ENCODE peak calls at places on chromosome 6, in nine cellular contexts. One of them, this sample, is unnamed.

GRCh38 chr6:33197431-33198048 is 2.9 kb downstream of the RXRB start:
- DNase-seq in neural crest cell: peak
- DNase-seq in AG04449: no peak
- DNase-seq in foreskin melanocyte: peak
- DNase-seq in AML-193: peak
- DNase-seq in A172: peak
- DNase-seq in naive B cell: peak
- DNase-seq in caudate nucleus: no peak
- DNase-seq in sciatic nerve: no peak
- DNase-seq in this sample: peak

GRCh38 chr6:8707956-8708772 is 272.8 kb upstream of the SLC35B3 start:
- DNase-seq in neural crest cell: no peak
- DNase-seq in AG04449: no peak
- DNase-seq in foreskin melanocyte: peak
- DNase-seq in AML-193: peak
- DNase-seq in A172: peak
- DNase-seq in naive B cell: no peak
- DNase-seq in caudate nucleus: peak
- DNase-seq in sciatic nerve: no peak
- DNase-seq in this sample: peak

GRCh38 chr6:138970856-138971425 is 17.1 kb downstream of the REPS1 start:
- DNase-seq in neural crest cell: no peak
- DNase-seq in AG04449: peak
- DNase-seq in foreskin melanocyte: peak
- DNase-seq in AML-193: no peak
- DNase-seq in A172: peak
- DNase-seq in naive B cell: no peak
- DNase-seq in caudate nucleus: no peak
- DNase-seq in sciatic nerve: no peak
- DNase-seq in this sample: no peak

GRCh38 chr6:160426146-160426545 is 78.0 kb downstream of the SLC22A3 start:
- DNase-seq in neural crest cell: no peak
- DNase-seq in AG04449: no peak
- DNase-seq in foreskin melanocyte: no peak
- DNase-seq in AML-193: no peak
- DNase-seq in A172: no peak
- DNase-seq in naive B cell: no peak
- DNase-seq in caudate nucleus: no peak
- DNase-seq in sciatic nerve: no peak
- DNase-seq in this sample: no peak

GRCh38 chr6:35120746-35121145 is 20.4 kb downstream of the TCP11 start:
- DNase-seq in neural crest cell: no peak
- DNase-seq in AG04449: no peak
- DNase-seq in foreskin melanocyte: no peak
- DNase-seq in AML-193: no peak
- DNase-seq in A172: no peak
- DNase-seq in naive B cell: no peak
- DNase-seq in caudate nucleus: no peak
- DNase-seq in sciatic nerve: no peak
- DNase-seq in this sample: no peak

GRCh38 chr6:25833136-25833535 is 1.3 kb upstream of the SLC17A1 start:
- DNase-seq in neural crest cell: no peak
- DNase-seq in AG04449: no peak
- DNase-seq in foreskin melanocyte: no peak
- DNase-seq in AML-193: no peak
- DNase-seq in A172: no peak
- DNase-seq in naive B cell: no peak
- DNase-seq in caudate nucleus: no peak
- DNase-seq in sciatic nerve: no peak
- DNase-seq in this sample: no peak

GRCh38 chr6:110284877-110285276 is 73.3 kb downstream of the METTL24 start:
- DNase-seq in neural crest cell: no peak
- DNase-seq in AG04449: no peak
- DNase-seq in foreskin melanocyte: no peak
- DNase-seq in AML-193: no peak
- DNase-seq in A172: no peak
- DNase-seq in naive B cell: no peak
- DNase-seq in caudate nucleus: peak
- DNase-seq in sciatic nerve: no peak
- DNase-seq in this sample: no peak

GRCh38 chr6:33744001-33744848 is 2.5 kb downstream of the IP6K3 start:
- DNase-seq in neural crest cell: peak
- DNase-seq in AG04449: no peak
- DNase-seq in foreskin melanocyte: peak
- DNase-seq in AML-193: peak
- DNase-seq in A172: peak
- DNase-seq in naive B cell: peak
- DNase-seq in caudate nucleus: peak
- DNase-seq in sciatic nerve: peak
- DNase-seq in this sample: peak

GRCh38 chr6:152696543-152696942 is 1.2 kb upstream of the MYCT1 start:
- DNase-seq in neural crest cell: no peak
- DNase-seq in AG04449: peak
- DNase-seq in foreskin melanocyte: no peak
- DNase-seq in AML-193: no peak
- DNase-seq in A172: peak
- DNase-seq in naive B cell: no peak
- DNase-seq in caudate nucleus: no peak
- DNase-seq in sciatic nerve: no peak
- DNase-seq in this sample: no peak

GRCh38 chr6:84103029-84103428 is 69.5 kb downstream of the MRAP2 start:
- DNase-seq in neural crest cell: no peak
- DNase-seq in AG04449: peak
- DNase-seq in foreskin melanocyte: no peak
- DNase-seq in AML-193: no peak
- DNase-seq in A172: no peak
- DNase-seq in naive B cell: no peak
- DNase-seq in caudate nucleus: no peak
- DNase-seq in sciatic nerve: no peak
- DNase-seq in this sample: no peak

GRCh38 chr6:81450180-81450579 is 302.3 kb downstream of the TENT5A start:
- DNase-seq in neural crest cell: no peak
- DNase-seq in AG04449: peak
- DNase-seq in foreskin melanocyte: no peak
- DNase-seq in AML-193: no peak
- DNase-seq in A172: peak
- DNase-seq in naive B cell: no peak
- DNase-seq in caudate nucleus: no peak
- DNase-seq in sciatic nerve: no peak
- DNase-seq in this sample: no peak

GRCh38 chr6:135600086-135600702 is 102.7 kb upstream of the AHI1 start:
- DNase-seq in neural crest cell: no peak
- DNase-seq in AG04449: no peak
- DNase-seq in foreskin melanocyte: no peak
- DNase-seq in AML-193: no peak
- DNase-seq in A172: no peak
- DNase-seq in naive B cell: no peak
- DNase-seq in caudate nucleus: no peak
- DNase-seq in sciatic nerve: no peak
- DNase-seq in this sample: no peak

GRCh38 chr6:36336779-36337194 is at the start of gene BNIP5:
- DNase-seq in neural crest cell: no peak
- DNase-seq in AG04449: no peak
- DNase-seq in foreskin melanocyte: no peak
- DNase-seq in AML-193: no peak
- DNase-seq in A172: no peak
- DNase-seq in naive B cell: peak
- DNase-seq in caudate nucleus: no peak
- DNase-seq in sciatic nerve: no peak
- DNase-seq in this sample: no peak

GRCh38 chr6:140371360-140371870 is 997.0 kb upstream of the CITED2 start:
- DNase-seq in neural crest cell: no peak
- DNase-seq in AG04449: no peak
- DNase-seq in foreskin melanocyte: no peak
- DNase-seq in AML-193: no peak
- DNase-seq in A172: no peak
- DNase-seq in naive B cell: no peak
- DNase-seq in caudate nucleus: no peak
- DNase-seq in sciatic nerve: no peak
- DNase-seq in this sample: no peak

GRCh38 chr6:117425431-117426153 is at the start of gene ROS1:
- DNase-seq in neural crest cell: no peak
- DNase-seq in AG04449: no peak
- DNase-seq in foreskin melanocyte: no peak
- DNase-seq in AML-193: peak
- DNase-seq in A172: no peak
- DNase-seq in naive B cell: no peak
- DNase-seq in caudate nucleus: no peak
- DNase-seq in sciatic nerve: no peak
- DNase-seq in this sample: no peak

GRCh38 chr6:115495184-115495583 is 565.5 kb downstream of the FRK start:
- DNase-seq in neural crest cell: no peak
- DNase-seq in AG04449: no peak
- DNase-seq in foreskin melanocyte: no peak
- DNase-seq in AML-193: no peak
- DNase-seq in A172: no peak
- DNase-seq in naive B cell: no peak
- DNase-seq in caudate nucleus: no peak
- DNase-seq in sciatic nerve: no peak
- DNase-seq in this sample: no peak

GRCh38 chr6:27178860-27179259 is 68.6 kb upstream of the PRSS16 start:
- DNase-seq in neural crest cell: no peak
- DNase-seq in AG04449: no peak
- DNase-seq in foreskin melanocyte: no peak
- DNase-seq in AML-193: no peak
- DNase-seq in A172: no peak
- DNase-seq in naive B cell: no peak
- DNase-seq in caudate nucleus: no peak
- DNase-seq in sciatic nerve: no peak
- DNase-seq in this sample: peak

GRCh38 chr6:36127462-36128016 is 2.8 kb upstream of the MAPK13 start:
- DNase-seq in neural crest cell: no peak
- DNase-seq in AG04449: no peak
- DNase-seq in foreskin melanocyte: no peak
- DNase-seq in AML-193: peak
- DNase-seq in A172: peak
- DNase-seq in naive B cell: no peak
- DNase-seq in caudate nucleus: no peak
- DNase-seq in sciatic nerve: peak
- DNase-seq in this sample: no peak

GRCh38 chr6:160226118-160226541 is 32.5 kb downstream of the SLC22A2 start:
- DNase-seq in neural crest cell: no peak
- DNase-seq in AG04449: no peak
- DNase-seq in foreskin melanocyte: no peak
- DNase-seq in AML-193: no peak
- DNase-seq in A172: peak
- DNase-seq in naive B cell: no peak
- DNase-seq in caudate nucleus: no peak
- DNase-seq in sciatic nerve: no peak
- DNase-seq in this sample: peak

GRCh38 chr6:160312900-160313299 is 35.3 kb upstream of the SLC22A3 start:
- DNase-seq in neural crest cell: no peak
- DNase-seq in AG04449: no peak
- DNase-seq in foreskin melanocyte: no peak
- DNase-seq in AML-193: no peak
- DNase-seq in A172: no peak
- DNase-seq in naive B cell: no peak
- DNase-seq in caudate nucleus: no peak
- DNase-seq in sciatic nerve: no peak
- DNase-seq in this sample: no peak

GRCh38 chr6:144364727-144365126 is 79.6 kb downstream of the UTRN start:
- DNase-seq in neural crest cell: no peak
- DNase-seq in AG04449: no peak
- DNase-seq in foreskin melanocyte: no peak
- DNase-seq in AML-193: no peak
- DNase-seq in A172: no peak
- DNase-seq in naive B cell: no peak
- DNase-seq in caudate nucleus: no peak
- DNase-seq in sciatic nerve: no peak
- DNase-seq in this sample: no peak

GRCh38 chr6:42482126-42482525 is 30.4 kb upstream of the TRERF1 start:
- DNase-seq in neural crest cell: no peak
- DNase-seq in AG04449: no peak
- DNase-seq in foreskin melanocyte: no peak
- DNase-seq in AML-193: no peak
- DNase-seq in A172: no peak
- DNase-seq in naive B cell: no peak
- DNase-seq in caudate nucleus: no peak
- DNase-seq in sciatic nerve: no peak
- DNase-seq in this sample: no peak

GRCh38 chr6:54847799-54848597 is 1.4 kb downstream of the FAM83B start:
- DNase-seq in neural crest cell: no peak
- DNase-seq in AG04449: no peak
- DNase-seq in foreskin melanocyte: no peak
- DNase-seq in AML-193: no peak
- DNase-seq in A172: peak
- DNase-seq in naive B cell: no peak
- DNase-seq in caudate nucleus: no peak
- DNase-seq in sciatic nerve: no peak
- DNase-seq in this sample: peak

GRCh38 chr6:137272403-137272802 is 53.2 kb upstream of the IFNGR1 start:
- DNase-seq in neural crest cell: no peak
- DNase-seq in AG04449: no peak
- DNase-seq in foreskin melanocyte: no peak
- DNase-seq in AML-193: no peak
- DNase-seq in A172: no peak
- DNase-seq in naive B cell: no peak
- DNase-seq in caudate nucleus: no peak
- DNase-seq in sciatic nerve: no peak
- DNase-seq in this sample: no peak

GRCh38 chr6:25649611-25650010 is 2.4 kb upstream of the SCGN start:
- DNase-seq in neural crest cell: no peak
- DNase-seq in AG04449: no peak
- DNase-seq in foreskin melanocyte: no peak
- DNase-seq in AML-193: no peak
- DNase-seq in A172: no peak
- DNase-seq in naive B cell: no peak
- DNase-seq in caudate nucleus: no peak
- DNase-seq in sciatic nerve: no peak
- DNase-seq in this sample: no peak

GRCh38 chr6:81759782-81760181 is 7.3 kb upstream of the TENT5A start:
- DNase-seq in neural crest cell: no peak
- DNase-seq in AG04449: no peak
- DNase-seq in foreskin melanocyte: no peak
- DNase-seq in AML-193: no peak
- DNase-seq in A172: no peak
- DNase-seq in naive B cell: no peak
- DNase-seq in caudate nucleus: no peak
- DNase-seq in sciatic nerve: no peak
- DNase-seq in this sample: no peak

GRCh38 chr6:136326038-136326561 is 36.5 kb upstream of the BCLAF1 start:
- DNase-seq in neural crest cell: no peak
- DNase-seq in AG04449: no peak
- DNase-seq in foreskin melanocyte: no peak
- DNase-seq in AML-193: no peak
- DNase-seq in A172: no peak
- DNase-seq in naive B cell: no peak
- DNase-seq in caudate nucleus: no peak
- DNase-seq in sciatic nerve: no peak
- DNase-seq in this sample: no peak

GRCh38 chr6:136959471-136959891 is 37.4 kb downstream of the SLC35D3 start:
- DNase-seq in neural crest cell: no peak
- DNase-seq in AG04449: no peak
- DNase-seq in foreskin melanocyte: no peak
- DNase-seq in AML-193: no peak
- DNase-seq in A172: no peak
- DNase-seq in naive B cell: no peak
- DNase-seq in caudate nucleus: no peak
- DNase-seq in sciatic nerve: no peak
- DNase-seq in this sample: peak

GRCh38 chr6:131290955-131291354 is 155.7 kb downstream of the AKAP7 start:
- DNase-seq in neural crest cell: no peak
- DNase-seq in AG04449: no peak
- DNase-seq in foreskin melanocyte: no peak
- DNase-seq in AML-193: no peak
- DNase-seq in A172: no peak
- DNase-seq in naive B cell: no peak
- DNase-seq in caudate nucleus: no peak
- DNase-seq in sciatic nerve: no peak
- DNase-seq in this sample: no peak

GRCh38 chr6:36862164-36862847 is 12.3 kb downstream of the PPIL1 start:
- DNase-seq in neural crest cell: no peak
- DNase-seq in AG04449: no peak
- DNase-seq in foreskin melanocyte: no peak
- DNase-seq in AML-193: no peak
- DNase-seq in A172: peak
- DNase-seq in naive B cell: no peak
- DNase-seq in caudate nucleus: no peak
- DNase-seq in sciatic nerve: no peak
- DNase-seq in this sample: no peak

GRCh38 chr6:1820165-1820564 is 210.4 kb downstream of the FOXC1 start:
- DNase-seq in neural crest cell: no peak
- DNase-seq in AG04449: peak
- DNase-seq in foreskin melanocyte: no peak
- DNase-seq in AML-193: no peak
- DNase-seq in A172: no peak
- DNase-seq in naive B cell: no peak
- DNase-seq in caudate nucleus: no peak
- DNase-seq in sciatic nerve: no peak
- DNase-seq in this sample: no peak

This sample was measured in ELF-1.